ENCODE peak calls at places on chromosomes 16 and 17, in six cellular contexts. One of them, this sample, is unnamed. For H3K27me3, the result is how much of the 10 kb centered on the place peaks cover.

GRCh38 chr16:3067929-3068288 is 2.5 kb downstream of the IL32 start:
- DNase-seq in left ventricle myocardium inferior: no peak
- DNase-seq in uterus: no peak
- DNase-seq in GM23248: no peak
- DNase-seq in breast epithelium: no peak
- DNase-seq in PC-9: no peak
- DNase-seq in this sample: no peak

GRCh38 chr16:87723224-87723619 is 42.6 kb downstream of the KLHDC4 start:
- DNase-seq in breast epithelium: no peak
- DNase-seq in GM23248: peak
- DNase-seq in left ventricle myocardium inferior: peak
- DNase-seq in uterus: no peak
- DNase-seq in PC-9: no peak
- DNase-seq in this sample: peak

GRCh38 chr17:37410357-37410756 is 3.7 kb downstream of the TADA2A start:
- DNase-seq in uterus: no peak
- DNase-seq in left ventricle myocardium inferior: no peak
- DNase-seq in breast epithelium: no peak
- DNase-seq in GM23248: no peak
- DNase-seq in PC-9: no peak
- DNase-seq in this sample: no peak

GRCh38 chr16:47465919-47466630 is 4.9 kb downstream of the PHKB start:
- DNase-seq in breast epithelium: no peak
- DNase-seq in left ventricle myocardium inferior: no peak
- DNase-seq in GM23248: no peak
- DNase-seq in uterus: no peak
- DNase-seq in PC-9: no peak
- DNase-seq in this sample: no peak

GRCh38 chr16:77951788-77952187 is 70.6 kb upstream of the CLEC3A start:
- DNase-seq in uterus: no peak
- DNase-seq in PC-9: no peak
- DNase-seq in breast epithelium: no peak
- DNase-seq in left ventricle myocardium inferior: no peak
- DNase-seq in GM23248: no peak
- DNase-seq in this sample: no peak

GRCh38 chr17:50266384-50267073 is 7.7 kb upstream of the TMEM92 start:
- DNase-seq in uterus: peak
- DNase-seq in breast epithelium: peak
- DNase-seq in PC-9: peak
- DNase-seq in GM23248: peak
- DNase-seq in left ventricle myocardium inferior: no peak
- DNase-seq in this sample: no peak

GRCh38 chr17:81246679-81247338 is 7.7 kb downstream of the NDUFAF8 start:
- DNase-seq in PC-9: no peak
- DNase-seq in GM23248: no peak
- DNase-seq in breast epithelium: no peak
- DNase-seq in left ventricle myocardium inferior: no peak
- DNase-seq in uterus: no peak
- DNase-seq in this sample: no peak

GRCh38 chr17:50891577-50891989 is 25.4 kb upstream of the TOB1 start:
- DNase-seq in breast epithelium: no peak
- DNase-seq in PC-9: peak
- DNase-seq in left ventricle myocardium inferior: no peak
- DNase-seq in GM23248: no peak
- DNase-seq in uterus: no peak
- DNase-seq in this sample: no peak

GRCh38 chr17:21193031-21193430 is 20.9 kb downstream of the TMEM11 start:
- DNase-seq in uterus: no peak
- DNase-seq in breast epithelium: no peak
- DNase-seq in GM23248: no peak
- DNase-seq in PC-9: no peak
- DNase-seq in left ventricle myocardium inferior: no peak
- DNase-seq in this sample: peak

GRCh38 chr16:11202260-11203091 is 53.5 kb downstream of the SOCS1 start:
- DNase-seq in breast epithelium: no peak
- DNase-seq in PC-9: peak
- DNase-seq in left ventricle myocardium inferior: no peak
- DNase-seq in uterus: no peak
- DNase-seq in GM23248: peak
- DNase-seq in this sample: peak

GRCh38 chr16:2447920-2448583 is 11.9 kb upstream of the TEDC2 start:
- DNase-seq in breast epithelium: no peak
- DNase-seq in GM23248: peak
- DNase-seq in left ventricle myocardium inferior: no peak
- DNase-seq in PC-9: peak
- DNase-seq in uterus: no peak
- DNase-seq in this sample: no peak

GRCh38 chr17:44733753-44734152 is 25.0 kb upstream of the ADAM11 start:
- DNase-seq in PC-9: no peak
- DNase-seq in left ventricle myocardium inferior: no peak
- DNase-seq in breast epithelium: no peak
- DNase-seq in GM23248: no peak
- DNase-seq in uterus: no peak
- DNase-seq in this sample: no peak

GRCh38 chr16:28556914-28557320 is 3.2 kb downstream of the SGF29 start:
- DNase-seq in PC-9: no peak
- DNase-seq in GM23248: no peak
- DNase-seq in breast epithelium: no peak
- DNase-seq in left ventricle myocardium inferior: no peak
- DNase-seq in uterus: no peak
- DNase-seq in this sample: no peak

GRCh38 chr17:74779948-74780400 is 3.8 kb upstream of the NAT9 start:
- DNase-seq in left ventricle myocardium inferior: peak
- DNase-seq in uterus: no peak
- DNase-seq in PC-9: no peak
- DNase-seq in GM23248: no peak
- DNase-seq in breast epithelium: no peak
- DNase-seq in this sample: no peak

GRCh38 chr16:72744064-72744793 is 303.7 kb downstream of the ZFHX3 start:
- DNase-seq in GM23248: no peak
- DNase-seq in breast epithelium: no peak
- DNase-seq in PC-9: no peak
- DNase-seq in uterus: no peak
- DNase-seq in left ventricle myocardium inferior: no peak
- DNase-seq in this sample: no peak

GRCh38 chr16:53805747-53806146 is 101.8 kb downstream of the FTO start:
- DNase-seq in uterus: no peak
- DNase-seq in breast epithelium: no peak
- DNase-seq in PC-9: no peak
- DNase-seq in GM23248: no peak
- DNase-seq in left ventricle myocardium inferior: no peak
- DNase-seq in this sample: no peak

GRCh38 chr16:79042886-79043285 is 557.7 kb downstream of the MAF start:
- DNase-seq in GM23248: no peak
- DNase-seq in uterus: no peak
- DNase-seq in breast epithelium: no peak
- DNase-seq in left ventricle myocardium inferior: no peak
- DNase-seq in PC-9: no peak
- DNase-seq in this sample: no peak

GRCh38 chr17:37826497-37827115 is 81.7 kb upstream of the HNF1B start:
- DNase-seq in left ventricle myocardium inferior: peak
- DNase-seq in GM23248: no peak
- DNase-seq in breast epithelium: no peak
- DNase-seq in PC-9: no peak
- DNase-seq in uterus: no peak
- DNase-seq in this sample: no peak

GRCh38 chr17:39755550-39756375 is 18.0 kb downstream of the GRB7 start:
- DNase-seq in PC-9: no peak
- DNase-seq in uterus: no peak
- DNase-seq in breast epithelium: no peak
- DNase-seq in GM23248: peak
- DNase-seq in left ventricle myocardium inferior: no peak
- DNase-seq in this sample: no peak

GRCh38 chr17:14118951-14119350 is 49.6 kb downstream of the COX10 start:
- DNase-seq in left ventricle myocardium inferior: no peak
- DNase-seq in PC-9: no peak
- DNase-seq in breast epithelium: no peak
- DNase-seq in GM23248: no peak
- DNase-seq in uterus: no peak
- DNase-seq in this sample: no peak

GRCh38 chr16:81940781-81941560 is 70.3 kb downstream of the SDR42E1 start:
- DNase-seq in uterus: no peak
- DNase-seq in left ventricle myocardium inferior: no peak
- DNase-seq in PC-9: peak
- DNase-seq in breast epithelium: no peak
- DNase-seq in GM23248: peak
- DNase-seq in this sample: peak

GRCh38 chr17:836154-836553 is 54.0 kb downstream of the MRM3 start:
- DNase-seq in GM23248: peak
- DNase-seq in breast epithelium: peak
- DNase-seq in left ventricle myocardium inferior: no peak
- DNase-seq in PC-9: no peak
- DNase-seq in uterus: no peak
- DNase-seq in this sample: no peak

GRCh38 chr16:12403746-12404658 is 399.7 kb downstream of the CPPED1 start:
- DNase-seq in PC-9: no peak
- DNase-seq in breast epithelium: no peak
- DNase-seq in left ventricle myocardium inferior: no peak
- DNase-seq in uterus: no peak
- DNase-seq in GM23248: no peak
- DNase-seq in this sample: no peak

DNA sequence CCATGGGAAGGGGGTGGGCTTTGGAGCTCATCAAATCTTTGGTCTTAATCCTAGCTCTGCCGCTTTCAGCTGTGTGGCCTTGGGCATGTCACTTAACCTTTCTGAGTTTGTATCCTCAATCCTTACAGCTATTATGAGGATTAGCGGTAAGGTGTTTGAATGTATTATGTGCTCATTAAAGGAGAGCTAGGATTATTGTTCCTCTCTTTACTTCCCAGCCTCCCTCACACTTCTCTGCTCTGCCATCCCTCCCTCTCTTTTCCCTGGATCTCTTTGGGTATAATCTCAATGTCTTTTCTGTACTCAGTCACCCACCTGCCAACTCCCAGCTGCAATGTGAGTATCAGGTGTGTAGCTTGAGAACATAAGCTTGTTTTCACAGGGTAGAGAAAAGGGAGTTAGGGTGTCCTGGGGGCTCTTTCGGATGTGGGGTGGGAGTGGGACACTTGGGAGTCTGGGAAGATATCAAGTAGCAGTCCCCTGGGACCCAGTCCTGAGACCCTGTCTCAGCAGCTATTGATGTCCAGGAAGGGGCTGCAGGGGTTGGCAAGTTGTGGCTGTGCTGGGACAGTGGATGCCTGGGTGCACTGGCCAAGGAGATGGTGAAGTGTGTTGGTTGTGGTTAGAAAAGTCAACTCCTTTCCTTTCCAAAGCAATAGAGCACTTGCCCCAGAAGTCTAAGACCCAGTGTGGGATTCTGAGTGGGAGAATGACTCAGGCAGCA is 1.8 kb downstream of the EFNB3 start:
- DNase-seq in GM23248: no peak
- DNase-seq in left ventricle myocardium inferior: no peak
- DNase-seq in PC-9: no peak
- DNase-seq in uterus: no peak
- DNase-seq in breast epithelium: no peak
- DNase-seq in this sample: no peak
- H3K27me3 ChIP-seq in GM23248: under half
- H3K27me3 ChIP-seq in left ventricle myocardium inferior: half or more
- H3K27me3 ChIP-seq in PC-9: under half
- H3K27me3 ChIP-seq in uterus: under half
- H3K27me3 ChIP-seq in breast epithelium: under half
- H3K27me3 ChIP-seq in this sample: under half

GRCh38 chr17:46962374-46962790 is 16.7 kb downstream of the RPRML start:
- DNase-seq in uterus: no peak
- DNase-seq in PC-9: no peak
- DNase-seq in breast epithelium: no peak
- DNase-seq in GM23248: peak
- DNase-seq in left ventricle myocardium inferior: no peak
- DNase-seq in this sample: no peak
- H3K27me3 ChIP-seq in uterus: under half
- H3K27me3 ChIP-seq in PC-9: under half
- H3K27me3 ChIP-seq in breast epithelium: under half
- H3K27me3 ChIP-seq in GM23248: under half
- H3K27me3 ChIP-seq in left ventricle myocardium inferior: under half
- H3K27me3 ChIP-seq in this sample: under half

GRCh38 chr17:58245428-58246103 is 7.2 kb downstream of the LPO start:
- DNase-seq in uterus: no peak
- DNase-seq in breast epithelium: no peak
- DNase-seq in PC-9: no peak
- DNase-seq in left ventricle myocardium inferior: no peak
- DNase-seq in GM23248: peak
- DNase-seq in this sample: no peak

GRCh38 chr17:58249270-58250133 is 11.1 kb downstream of the LPO start:
- DNase-seq in GM23248: peak
- DNase-seq in uterus: peak
- DNase-seq in left ventricle myocardium inferior: peak
- DNase-seq in breast epithelium: peak
- DNase-seq in PC-9: no peak
- DNase-seq in this sample: peak

GRCh38 chr17:58248955-58249269 is 10.5 kb downstream of the LPO start:
- DNase-seq in left ventricle myocardium inferior: no peak
- DNase-seq in uterus: no peak
- DNase-seq in PC-9: no peak
- DNase-seq in GM23248: no peak
- DNase-seq in breast epithelium: no peak
- DNase-seq in this sample: no peak

GRCh38 chr17:58246104-58246740 is 7.8 kb downstream of the LPO start:
- DNase-seq in GM23248: no peak
- DNase-seq in PC-9: no peak
- DNase-seq in uterus: no peak
- DNase-seq in breast epithelium: no peak
- DNase-seq in left ventricle myocardium inferior: no peak
- DNase-seq in this sample: no peak

GRCh38 chr17:58247511-58248363 is 9.4 kb downstream of the LPO start:
- DNase-seq in breast epithelium: no peak
- DNase-seq in left ventricle myocardium inferior: no peak
- DNase-seq in uterus: no peak
- DNase-seq in PC-9: no peak
- DNase-seq in GM23248: no peak
- DNase-seq in this sample: no peak
- H3K27me3 ChIP-seq in breast epithelium: under half
- H3K27me3 ChIP-seq in left ventricle myocardium inferior: half or more
- H3K27me3 ChIP-seq in uterus: under half
- H3K27me3 ChIP-seq in PC-9: half or more
- H3K27me3 ChIP-seq in GM23248: under half
- H3K27me3 ChIP-seq in this sample: half or more

DNA sequence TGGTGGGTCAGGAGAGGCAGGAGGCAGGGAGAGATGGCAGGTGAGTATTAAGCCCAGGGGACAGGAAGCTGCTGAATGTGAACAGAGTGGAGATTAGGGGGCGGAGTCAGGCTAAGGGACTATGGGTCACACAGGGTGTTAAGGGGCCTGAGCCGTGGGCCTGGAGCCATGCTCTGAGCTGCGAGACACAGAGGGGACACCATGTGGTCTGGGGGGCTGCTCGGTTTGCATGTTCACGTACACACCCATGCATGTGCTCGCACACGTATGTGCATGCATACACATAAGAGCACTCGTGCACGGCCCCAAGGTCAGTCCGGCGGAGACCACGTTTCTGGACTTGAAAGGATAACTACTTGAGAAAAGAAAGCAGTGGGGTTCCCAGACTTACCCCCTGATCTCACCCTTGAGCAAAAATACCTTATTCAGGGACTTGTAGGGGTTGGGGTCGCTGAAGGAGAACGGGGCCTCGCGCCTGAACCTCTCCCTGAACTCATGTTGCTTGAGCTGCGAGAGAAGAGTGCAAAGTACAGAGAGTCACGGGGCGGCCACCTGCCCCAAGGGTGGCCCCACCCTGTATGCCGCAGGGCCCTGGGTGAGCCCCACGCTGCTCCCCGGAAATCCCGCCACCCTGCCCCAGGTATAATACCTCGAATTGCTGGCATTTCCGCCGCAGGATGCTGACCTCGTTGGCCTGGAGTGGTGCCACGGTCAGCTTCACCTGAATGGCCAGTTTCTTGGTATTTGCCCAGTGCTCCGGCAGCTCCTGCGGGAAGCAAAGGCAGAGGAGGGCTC is 50.8 kb downstream of the DNAH17 start:
- DNase-seq in left ventricle myocardium inferior: no peak
- DNase-seq in GM23248: no peak
- DNase-seq in PC-9: peak
- DNase-seq in uterus: no peak
- DNase-seq in breast epithelium: no peak
- DNase-seq in this sample: no peak
- H3K27me3 ChIP-seq in left ventricle myocardium inferior: under half
- H3K27me3 ChIP-seq in GM23248: under half
- H3K27me3 ChIP-seq in PC-9: under half
- H3K27me3 ChIP-seq in uterus: under half
- H3K27me3 ChIP-seq in breast epithelium: under half
- H3K27me3 ChIP-seq in this sample: under half